ENCODE peak calls at places on chromosome 1, in nine cellular contexts. R is neural progenitor cell; S is ELR; L is cardiac fibroblast; C is mesendoderm; O is brain microvascular endothelial cell; G is naive thymus-derived CD4-positive, alpha-beta T cell; Y is NCI-H2107; Q is endodermal cell. I is an unnamed sample.

GRCh38 chr1:240737761-240738265 is 125.9 kb upstream of the GREM2 start:
- DNase-seq in R (no peak), G (no peak), C (no peak), Q (no peak), L (no peak), S (no peak), O (no peak), Y (no peak), I (no peak)

GRCh38 chr1:15758953-15759661 is 512 bp downstream of the FBLIM1 start:
- DNase-seq in S (peak; percentile 46), G (no peak), Y (no peak), O (no peak), C (no peak), Q (no peak), L (peak; percentile 42), R (peak; percentile 72), I (no peak)

GRCh38 chr1:180926164-180926981 is 13.7 kb downstream of the KIAA1614 start:
- DNase-seq in R (peak; percentile 79), S (peak; percentile 14), O (no peak), L (peak; percentile 88), G (no peak), Y (no peak), Q (no peak), C (no peak), I (peak; percentile 77)

GRCh38 chr1:234655328-234656069 is 45.5 kb upstream of the IRF2BP2 start:
- DNase-seq in R (no peak), L (no peak), Q (no peak), G (no peak), O (no peak), C (peak; percentile 47), S (no peak), Y (no peak), I (no peak)

GRCh38 chr1:28056129-28056925 is 32.1 kb downstream of the EYA3 start:
- DNase-seq in O (no peak), L (no peak), Q (no peak), Y (peak; percentile 7), C (no peak), R (no peak), S (no peak), G (no peak), I (peak; percentile 32)

GRCh38 chr1:31335007-31335406 is 37.9 kb downstream of the FABP3 start:
- DNase-seq in S (peak; percentile 54), Y (peak; percentile 33), G (no peak), Q (peak; percentile 48), R (peak; percentile 36), C (peak; percentile 57), L (peak; percentile 68), O (peak; percentile 7), I (no peak)

GRCh38 chr1:183847646-183848045 is 42.7 kb downstream of the RGL1 start:
- DNase-seq in O (no peak), Q (no peak), Y (no peak), S (no peak), G (no peak), R (no peak), L (no peak), C (no peak), I (no peak)

GRCh38 chr1:92879316-92879968 is 47.6 kb downstream of the RPL5 start:
- DNase-seq in R (no peak), C (no peak), G (no peak), S (no peak), Q (no peak), O (no peak), Y (no peak), L (no peak), I (no peak)

GRCh38 chr1:34612091-34612631 is 142.7 kb upstream of the GJB5 start:
- DNase-seq in R (peak; percentile 24), O (no peak), S (no peak), Y (no peak), G (no peak), L (no peak), C (no peak), Q (no peak), I (no peak)

GRCh38 chr1:109730666-109731065 is 10.2 kb downstream of the GSTM3 start:
- DNase-seq in C (no peak), R (peak; percentile 11), L (no peak), S (no peak), Y (no peak), G (no peak), Q (no peak), O (no peak), I (no peak)

GRCh38 chr1:24934300-24935195 is 4.5 kb upstream of the RUNX3 start:
- DNase-seq in O (no peak), Q (no peak), S (no peak), C (peak; percentile 67), R (no peak), G (no peak), Y (no peak), L (no peak), I (no peak)

GRCh38 chr1:159247266-159247665 is 42.6 kb downstream of the ACKR1 start:
- DNase-seq in S (no peak), G (no peak), L (peak; percentile 31), R (no peak), Q (no peak), O (no peak), C (no peak), Y (no peak), I (no peak)

GRCh38 chr1:26483980-26484379 is 11.7 kb downstream of the HMGN2 start:
- DNase-seq in S (no peak), C (no peak), L (peak; percentile 27), G (no peak), O (peak; percentile 18), Q (no peak), Y (no peak), R (no peak), I (no peak)

GRCh38 chr1:205687242-205687641 is 6.9 kb upstream of the SLC45A3 start:
- DNase-seq in Q (peak; percentile 66), L (no peak), O (no peak), S (no peak), C (no peak), Y (no peak), G (no peak), R (no peak), I (no peak)

I was measured in DMS79.